ENCODE peak calls at places on chromosomes 2 and 18, in four cellular contexts. One of them, this sample, is unnamed.

GRCh38 chr18:9808530-9809241 is 77.1 kb upstream of the TXNDC2 start:
- DNase-seq in BJ: no peak
- DNase-seq in CD4-positive, alpha-beta T cell: no peak
- DNase-seq in cardiac muscle cell: peak; percentile 11
- DNase-seq in this sample: no peak

GRCh38 chr2:9439536-9439935 is 16.1 kb downstream of the CPSF3 start:
- DNase-seq in cardiac muscle cell: no peak
- DNase-seq in BJ: no peak
- DNase-seq in CD4-positive, alpha-beta T cell: no peak
- DNase-seq in this sample: no peak

GRCh38 chr2:147182260-147182659 is 662.6 kb upstream of the ACVR2A start:
- DNase-seq in cardiac muscle cell: no peak
- DNase-seq in BJ: no peak
- DNase-seq in CD4-positive, alpha-beta T cell: peak; percentile 34
- DNase-seq in this sample: no peak

GRCh38 chr2:16546128-16546754 is 119.4 kb downstream of the CYRIA start:
- DNase-seq in CD4-positive, alpha-beta T cell: no peak
- DNase-seq in cardiac muscle cell: peak; percentile 94
- DNase-seq in BJ: no peak
- DNase-seq in this sample: peak; percentile 69

GRCh38 chr2:111042772-111043771 is 77.6 kb upstream of the BCL2L11 start:
- DNase-seq in cardiac muscle cell: no peak
- DNase-seq in CD4-positive, alpha-beta T cell: no peak
- DNase-seq in BJ: no peak
- DNase-seq in this sample: no peak

GRCh38 chr18:54360406-54360805 is 2.7 kb downstream of the C18orf54 start:
- DNase-seq in BJ: no peak
- DNase-seq in CD4-positive, alpha-beta T cell: no peak
- DNase-seq in cardiac muscle cell: no peak
- DNase-seq in this sample: no peak

GRCh38 chr2:149134335-149134923 is 95.9 kb downstream of the LYPD6B start:
- DNase-seq in CD4-positive, alpha-beta T cell: no peak
- DNase-seq in BJ: no peak
- DNase-seq in cardiac muscle cell: peak; percentile 21
- DNase-seq in this sample: no peak

GRCh38 chr2:220478305-220479058 is 851.1 kb downstream of the SLC4A3 start:
- DNase-seq in CD4-positive, alpha-beta T cell: no peak
- DNase-seq in BJ: no peak
- DNase-seq in cardiac muscle cell: no peak
- DNase-seq in this sample: no peak

GRCh38 chr2:170369228-170369627 is 191.3 kb downstream of the MYO3B start:
- DNase-seq in cardiac muscle cell: no peak
- DNase-seq in BJ: no peak
- DNase-seq in CD4-positive, alpha-beta T cell: no peak
- DNase-seq in this sample: no peak

GRCh38 chr2:10982931-10983701 is 71.4 kb downstream of the KCNF1 start:
- DNase-seq in cardiac muscle cell: no peak
- DNase-seq in CD4-positive, alpha-beta T cell: no peak
- DNase-seq in BJ: no peak
- DNase-seq in this sample: no peak

GRCh38 chr2:9638532-9638931 is 7.7 kb upstream of the YWHAQ start:
- DNase-seq in BJ: peak; percentile 78
- DNase-seq in cardiac muscle cell: no peak
- DNase-seq in CD4-positive, alpha-beta T cell: no peak
- DNase-seq in this sample: no peak

GRCh38 chr18:3456686-3457069 is 6.7 kb downstream of the TGIF1 start:
- DNase-seq in cardiac muscle cell: no peak
- DNase-seq in BJ: no peak
- DNase-seq in CD4-positive, alpha-beta T cell: no peak
- DNase-seq in this sample: no peak

GRCh38 chr2:10452956-10453885 is 5.1 kb upstream of the ODC1 start:
- DNase-seq in cardiac muscle cell: no peak
- DNase-seq in BJ: no peak
- DNase-seq in CD4-positive, alpha-beta T cell: no peak
- DNase-seq in this sample: no peak

GRCh38 chr18:62715829-62716678 is 713 bp downstream of the PHLPP1 start:
- DNase-seq in BJ: no peak
- DNase-seq in CD4-positive, alpha-beta T cell: peak; percentile 46
- DNase-seq in cardiac muscle cell: peak; percentile 71
- DNase-seq in this sample: peak; percentile 79

GRCh38 chr18:40313030-40313642 is 1641.9 kb upstream of the PIK3C3 start:
- DNase-seq in CD4-positive, alpha-beta T cell: no peak
- DNase-seq in BJ: no peak
- DNase-seq in cardiac muscle cell: no peak
- DNase-seq in this sample: no peak

GRCh38 chr2:159968282-159968900 is 94.0 kb downstream of the PLA2R1 start:
- DNase-seq in CD4-positive, alpha-beta T cell: no peak
- DNase-seq in BJ: no peak
- DNase-seq in cardiac muscle cell: peak; percentile 64
- DNase-seq in this sample: peak; percentile 28

GRCh38 chr2:178512491-178512890 is 32.2 kb downstream of the PLEKHA3 start:
- DNase-seq in cardiac muscle cell: no peak
- DNase-seq in CD4-positive, alpha-beta T cell: no peak
- DNase-seq in BJ: no peak
- DNase-seq in this sample: no peak

GRCh38 chr2:113974727-113975126 is 84.8 kb downstream of the ACTR3 start:
- DNase-seq in CD4-positive, alpha-beta T cell: no peak
- DNase-seq in BJ: no peak
- DNase-seq in cardiac muscle cell: no peak
- DNase-seq in this sample: no peak

GRCh38 chr2:33241581-33241980 is 234.9 kb upstream of the RASGRP3 start:
- DNase-seq in cardiac muscle cell: peak; percentile 23
- DNase-seq in CD4-positive, alpha-beta T cell: no peak
- DNase-seq in BJ: no peak
- DNase-seq in this sample: no peak

GRCh38 chr2:172438741-172439508 is 11.5 kb downstream of the ITGA6 start:
- DNase-seq in CD4-positive, alpha-beta T cell: no peak
- DNase-seq in cardiac muscle cell: no peak
- DNase-seq in BJ: no peak
- DNase-seq in this sample: no peak

GRCh38 chr2:134918518-134919359 is at the start of gene CCNT2:
- DNase-seq in CD4-positive, alpha-beta T cell: peak; percentile 100
- DNase-seq in BJ: peak; percentile 94
- DNase-seq in cardiac muscle cell: peak; percentile 99
- DNase-seq in this sample: peak; percentile 99
- TF ChIP-seq CTCF in CD4-positive, alpha-beta T cell: no peak
- TF ChIP-seq CTCF in BJ: no peak
- TF ChIP-seq CTCF in cardiac muscle cell: no peak
- TF ChIP-seq CTCF in this sample: no peak

DNA sequence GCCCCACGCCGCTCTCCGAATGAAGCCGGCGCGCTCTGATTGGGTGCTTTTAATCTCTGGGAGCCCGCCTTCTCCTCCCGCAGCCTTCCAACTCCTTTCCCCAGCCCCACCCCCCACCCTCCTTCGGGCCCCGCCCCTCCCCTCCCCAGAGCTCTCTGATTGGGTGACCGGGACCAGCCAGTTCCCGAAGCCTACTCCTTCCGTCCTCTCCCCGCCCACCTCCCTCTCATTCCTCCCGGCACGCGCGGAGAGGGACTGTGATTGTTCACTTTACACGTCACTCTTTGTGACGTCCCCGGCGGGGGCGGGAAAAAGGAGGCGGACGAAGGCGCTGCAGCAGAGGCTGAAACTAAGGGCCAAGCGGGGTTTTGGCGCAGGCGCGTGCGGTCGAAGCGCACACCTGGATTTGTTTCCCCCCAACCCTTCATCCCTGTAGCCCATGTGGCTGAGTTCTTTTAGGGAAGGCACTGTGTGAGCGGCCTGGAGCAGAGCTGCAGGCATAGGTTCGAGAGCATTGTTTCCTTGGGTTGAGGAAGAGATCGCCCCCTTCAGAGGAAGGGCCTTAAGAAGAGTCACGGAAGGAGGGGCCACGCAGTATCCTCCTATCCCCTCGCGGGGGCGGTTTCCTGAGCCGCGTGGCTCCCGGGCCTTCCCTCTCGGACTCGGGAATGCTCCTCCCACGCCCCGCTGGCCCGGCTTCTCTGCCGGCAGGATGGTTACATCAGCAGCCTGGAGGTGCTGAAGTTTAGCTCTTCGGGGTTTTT is at the start of gene MEX3C:
- DNase-seq in cardiac muscle cell: peak; percentile 99
- DNase-seq in CD4-positive, alpha-beta T cell: peak; percentile 97
- DNase-seq in BJ: peak; percentile 92
- DNase-seq in this sample: peak; percentile 95
- TF ChIP-seq CTCF in cardiac muscle cell: peak; percentile 34
- TF ChIP-seq CTCF in CD4-positive, alpha-beta T cell: peak; percentile 31
- TF ChIP-seq CTCF in BJ: peak; percentile 47
- TF ChIP-seq CTCF in this sample: peak; percentile 13

DNA sequence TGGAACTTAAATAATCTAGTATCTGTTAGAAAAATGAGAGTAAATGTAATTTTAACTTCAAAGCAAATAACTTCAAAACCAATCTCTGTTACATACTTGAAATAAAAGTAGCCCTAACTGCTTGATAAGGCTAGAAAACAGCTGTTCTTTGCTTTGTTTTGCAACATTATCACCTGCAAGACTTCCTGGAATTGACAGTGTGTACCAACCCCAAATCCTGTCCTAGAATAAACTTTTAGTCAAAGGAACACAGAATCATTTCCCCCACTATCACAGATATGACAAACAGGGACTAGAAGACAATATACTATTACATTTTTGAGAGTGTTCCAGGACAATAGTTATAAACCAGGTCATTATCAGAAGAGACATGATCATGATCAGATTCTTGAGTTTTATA is 105.3 kb upstream of the PGAP1 start:
- DNase-seq in CD4-positive, alpha-beta T cell: no peak
- DNase-seq in BJ: no peak
- DNase-seq in cardiac muscle cell: no peak
- DNase-seq in this sample: peak; percentile 28
- TF ChIP-seq CTCF in CD4-positive, alpha-beta T cell: no peak
- TF ChIP-seq CTCF in BJ: no peak
- TF ChIP-seq CTCF in cardiac muscle cell: no peak
- TF ChIP-seq CTCF in this sample: no peak

GRCh38 chr2:206390181-206390580 is 53.2 kb upstream of the ADAM23 start:
- DNase-seq in CD4-positive, alpha-beta T cell: no peak
- DNase-seq in cardiac muscle cell: no peak
- DNase-seq in BJ: no peak
- DNase-seq in this sample: no peak

GRCh38 chr2:206396216-206396615 is 47.1 kb upstream of the ADAM23 start:
- DNase-seq in cardiac muscle cell: peak; percentile 18
- DNase-seq in BJ: no peak
- DNase-seq in CD4-positive, alpha-beta T cell: no peak
- DNase-seq in this sample: no peak

GRCh38 chr2:206389164-206389563 is 54.2 kb upstream of the ADAM23 start:
- DNase-seq in CD4-positive, alpha-beta T cell: no peak
- DNase-seq in cardiac muscle cell: no peak
- DNase-seq in BJ: no peak
- DNase-seq in this sample: no peak

GRCh38 chr2:206392118-206392517 is 51.2 kb upstream of the ADAM23 start:
- DNase-seq in CD4-positive, alpha-beta T cell: no peak
- DNase-seq in BJ: no peak
- DNase-seq in cardiac muscle cell: peak; percentile 39
- DNase-seq in this sample: peak; percentile 48
- TF ChIP-seq CTCF in CD4-positive, alpha-beta T cell: peak; percentile 19
- TF ChIP-seq CTCF in BJ: peak; percentile 52
- TF ChIP-seq CTCF in cardiac muscle cell: peak; percentile 60
- TF ChIP-seq CTCF in this sample: peak; percentile 84

GRCh38 chr18:55477537-55478300 is 110.3 kb downstream of the TCF4 start:
- DNase-seq in BJ: no peak
- DNase-seq in cardiac muscle cell: peak; percentile 24
- DNase-seq in CD4-positive, alpha-beta T cell: no peak
- DNase-seq in this sample: peak; percentile 42
- TF ChIP-seq CTCF in BJ: peak; percentile 12
- TF ChIP-seq CTCF in cardiac muscle cell: peak; percentile 21
- TF ChIP-seq CTCF in CD4-positive, alpha-beta T cell: no peak
- TF ChIP-seq CTCF in this sample: no peak

GRCh38 chr18:45962461-45962860 is 4.7 kb downstream of the EPG5 start:
- DNase-seq in cardiac muscle cell: peak; percentile 49
- DNase-seq in BJ: peak; percentile 25
- DNase-seq in CD4-positive, alpha-beta T cell: peak; percentile 28
- DNase-seq in this sample: no peak

GRCh38 chr18:45962866-45963265 is 4.3 kb downstream of the EPG5 start:
- DNase-seq in cardiac muscle cell: no peak
- DNase-seq in BJ: peak; percentile 67
- DNase-seq in CD4-positive, alpha-beta T cell: no peak
- DNase-seq in this sample: no peak

DNA sequence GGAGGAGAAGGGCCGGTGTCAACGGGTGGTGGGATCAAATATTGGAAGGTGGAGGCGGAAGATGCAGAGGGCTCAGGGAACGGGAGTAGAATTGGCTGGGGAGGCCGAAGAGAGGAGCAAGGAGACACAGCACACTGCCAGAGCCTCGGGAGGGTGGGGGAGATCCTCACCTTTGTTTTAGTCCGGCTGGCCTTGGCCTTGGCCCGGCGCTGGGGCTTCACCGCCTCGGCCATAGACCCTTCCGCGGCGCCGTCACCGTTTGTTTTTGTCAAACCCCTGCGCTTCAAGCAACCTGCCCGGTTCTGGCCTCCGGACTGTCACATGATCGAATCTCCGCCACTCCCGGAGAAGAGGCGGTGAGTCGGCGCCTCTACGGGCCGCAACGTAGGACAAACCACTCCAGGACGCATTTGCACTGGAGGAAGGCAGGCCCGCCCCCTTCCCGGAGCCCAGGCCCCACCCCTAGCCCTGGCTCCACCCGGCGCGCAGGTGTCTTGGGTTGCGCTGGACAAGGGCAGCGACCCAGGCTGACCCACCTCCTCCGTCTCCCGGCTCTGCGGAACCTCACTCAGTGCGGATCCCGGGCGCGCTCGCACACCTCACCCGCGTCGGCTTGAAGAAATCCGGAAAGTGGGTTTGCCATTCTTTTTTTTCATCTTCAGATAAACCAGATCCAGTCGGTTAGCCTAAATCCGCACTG is at the start of gene EPG5:
- DNase-seq in cardiac muscle cell: peak; percentile 96
- DNase-seq in CD4-positive, alpha-beta T cell: peak; percentile 83
- DNase-seq in BJ: peak; percentile 72
- DNase-seq in this sample: peak; percentile 86
- TF ChIP-seq CTCF in cardiac muscle cell: no peak
- TF ChIP-seq CTCF in CD4-positive, alpha-beta T cell: no peak
- TF ChIP-seq CTCF in BJ: no peak
- TF ChIP-seq CTCF in this sample: no peak

DNA sequence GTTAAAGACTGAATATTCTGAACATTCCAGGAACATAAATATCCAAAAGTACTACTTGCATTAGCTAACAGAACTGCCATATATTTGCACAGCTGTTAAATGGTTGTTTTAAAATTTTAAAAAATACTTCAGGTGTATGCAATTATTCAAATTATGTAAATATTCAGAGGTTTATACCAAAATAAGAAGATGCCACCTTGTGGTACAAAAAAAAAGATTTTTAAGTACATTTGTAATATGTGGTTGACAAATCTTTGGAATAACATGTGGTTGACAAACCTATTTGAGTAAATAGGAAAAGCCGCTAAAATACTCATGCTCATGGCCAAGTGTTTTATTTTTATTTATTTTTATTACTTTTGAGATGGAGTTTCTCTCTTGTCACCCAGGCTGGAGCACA is 439.8 kb upstream of the FANCL start:
- DNase-seq in BJ: no peak
- DNase-seq in cardiac muscle cell: no peak
- DNase-seq in CD4-positive, alpha-beta T cell: no peak
- DNase-seq in this sample: no peak
- TF ChIP-seq CTCF in BJ: no peak
- TF ChIP-seq CTCF in cardiac muscle cell: no peak
- TF ChIP-seq CTCF in CD4-positive, alpha-beta T cell: no peak
- TF ChIP-seq CTCF in this sample: peak; percentile 44

GRCh38 chr18:32469190-32469611 is 1.5 kb downstream of the GAREM1 start:
- DNase-seq in CD4-positive, alpha-beta T cell: no peak
- DNase-seq in cardiac muscle cell: peak; percentile 62
- DNase-seq in BJ: no peak
- DNase-seq in this sample: peak; percentile 55
- TF ChIP-seq CTCF in CD4-positive, alpha-beta T cell: no peak
- TF ChIP-seq CTCF in cardiac muscle cell: peak; percentile 32
- TF ChIP-seq CTCF in BJ: no peak
- TF ChIP-seq CTCF in this sample: peak; percentile 27